ENCODE peak calls at places on chromosomes 5 and 9, in nine cellular contexts. B is fibroblast of lung; R is activated T-helper 1 cell treated with anti-CD3 and anti-CD28 coated beads, Interleukin-2, amount 50 U/mL, for 16 hours; Z is anterior cingulate cortex; J is GM04504; M is GM19239; X is lung microvascular endothelial cell; Y is dorsolateral prefrontal cortex; T is HT-29. P is an unnamed sample.

GRCh38 chr9:135588886-135589595 is 27.5 kb downstream of the PAEP start:
- DNase-seq in B (no peak), Z (no peak), Y (no peak), M (no peak), R (no peak), T (no peak), J (no peak), X (no peak), P (no peak)

GRCh38 chr9:28583832-28584231 is 1010.6 kb upstream of the C9orf72 start:
- DNase-seq in B (no peak), T (no peak), X (no peak), J (no peak), M (no peak), R (no peak), Z (no peak), Y (no peak), P (no peak)

GRCh38 chr5:104977530-104977929 is 1414.9 kb upstream of the NUDT12 start:
- DNase-seq in Y (no peak), T (no peak), X (no peak), R (no peak), J (no peak), M (no peak), B (no peak), Z (no peak), P (no peak)

GRCh38 chr5:179278546-179278945 is 66.7 kb downstream of the ADAMTS2 start:
- DNase-seq in R (no peak), B (no peak), M (no peak), X (no peak), J (no peak), T (no peak), Z (no peak), Y (no peak), P (no peak)

GRCh38 chr5:141762790-141763368 is 80.8 kb upstream of the ARAP3 start:
- DNase-seq in X (peak; percentile 47), R (no peak), B (no peak), Y (no peak), Z (no peak), M (no peak), J (no peak), T (no peak), P (no peak)

GRCh38 chr5:1246711-1247431 is 21.7 kb downstream of the SLC6A18 start:
- DNase-seq in Z (no peak), R (no peak), J (no peak), M (no peak), X (peak; percentile 40), B (peak; percentile 18), Y (no peak), T (peak; percentile 63), P (no peak)

GRCh38 chr9:133944746-133945135 is 47.4 kb downstream of the VAV2 start:
- DNase-seq in J (no peak), Z (no peak), X (peak; percentile 94), M (no peak), R (no peak), Y (no peak), B (peak; percentile 95), T (no peak), P (no peak)

GRCh38 chr5:98004463-98004862 is 769.0 kb upstream of the RGMB start:
- DNase-seq in X (no peak), M (no peak), J (no peak), Z (no peak), R (no peak), T (no peak), B (no peak), Y (no peak), P (no peak)

GRCh38 chr9:114177423-114178064 is 22.2 kb downstream of the COL27A1 start:
- DNase-seq in T (no peak), Y (no peak), R (no peak), B (peak; percentile 75), M (no peak), X (peak; percentile 68), J (peak; percentile 47), Z (no peak), P (no peak)

GRCh38 chr9:38350529-38350928 is 42.0 kb upstream of the ALDH1B1 start:
- DNase-seq in X (no peak), B (no peak), T (no peak), Y (no peak), M (no peak), R (no peak), Z (no peak), J (no peak), P (no peak)

GRCh38 chr9:33192493-33193245 is 25.5 kb upstream of the B4GALT1 start:
- DNase-seq in J (peak; percentile 34), Y (no peak), X (no peak), Z (no peak), B (no peak), T (no peak), M (no peak), R (no peak), P (no peak)

GRCh38 chr9:14485366-14485765 is 171.4 kb upstream of the NFIB start:
- DNase-seq in B (peak; percentile 44), X (peak; percentile 10), M (no peak), Z (no peak), J (no peak), Y (no peak), R (no peak), T (no peak), P (no peak)

GRCh38 chr9:76394896-76395244 is 644 bp upstream of the RFK start:
- DNase-seq in X (no peak), J (no peak), Z (no peak), B (no peak), R (peak; percentile 22), T (peak; percentile 76), M (peak; percentile 24), Y (peak; percentile 47), P (peak; percentile 37)

GRCh38 chr5:60497706-60498500 is 202.1 kb downstream of the DEPDC1B start:
- DNase-seq in Z (no peak), M (no peak), Y (no peak), X (no peak), T (no peak), B (peak; percentile 87), R (no peak), J (no peak), P (no peak)